ENCODE peak calls at places on chromosomes 3 and 15, in four cellular contexts. C is H1, O is upper lobe of left lung, F is SK-N-SH. Y is an unnamed sample.

GRCh38 chr15:74873756-74874424 is 725 bp upstream of the SCAMP2 start:
- DNase-seq in C (no peak), O (peak; percentile 38), F (peak; percentile 54), Y (no peak)

GRCh38 chr3:57060089-57060829 is at the start of gene SPATA12:
- DNase-seq in C (peak; percentile 67), O (peak; percentile 86), F (peak; percentile 39), Y (no peak)

GRCh38 chr3:39104961-39105686 is 2.3 kb downstream of the GORASP1 start:
- DNase-seq in C (no peak), O (no peak), F (no peak), Y (no peak)

GRCh38 chr15:39156166-39156565 is 424.7 kb upstream of the THBS1 start:
- DNase-seq in C (no peak), O (no peak), F (no peak), Y (no peak)

GRCh38 chr15:26376243-26376642 is 396.6 kb downstream of the GABRB3 start:
- DNase-seq in C (no peak), O (no peak), F (no peak), Y (no peak)

GRCh38 chr15:72801590-72802345 is 18.2 kb upstream of the ADPGK start:
- DNase-seq in C (no peak), O (no peak), F (no peak), Y (no peak)

GRCh38 chr3:110955301-110955880 is 116.2 kb upstream of the NECTIN3 start:
- DNase-seq in C (no peak), O (no peak), F (no peak), Y (no peak)

GRCh38 chr15:91186892-91187644 is 87.0 kb downstream of the SV2B start:
- DNase-seq in C (no peak), O (no peak), F (no peak), Y (no peak)

GRCh38 chr15:82178061-82178460 is 84.5 kb downstream of the EFL1 start:
- DNase-seq in C (no peak), O (no peak), F (no peak), Y (no peak)

GRCh38 chr15:40266828-40267304 is 16.0 kb downstream of the ANKRD63 start:
- DNase-seq in C (no peak), O (peak; percentile 92), F (no peak), Y (no peak)

GRCh38 chr15:68584704-68585573 is 6.1 kb downstream of the CORO2B start:
- DNase-seq in C (no peak), O (no peak), F (no peak), Y (no peak)

GRCh38 chr3:15753056-15753710 is 44.6 kb downstream of the ANKRD28 start:
- DNase-seq in C (no peak), O (no peak), F (no peak), Y (no peak)

GRCh38 chr3:169354774-169355501 is 308.6 kb downstream of the MECOM start:
- DNase-seq in C (no peak), O (no peak), F (peak; percentile 17), Y (no peak)

GRCh38 chr3:138300657-138301056 is 29.0 kb downstream of the NME9 start:
- DNase-seq in C (no peak), O (no peak), F (peak; percentile 13), Y (peak; percentile 60)

GRCh38 chr3:178625053-178625600 is 88.9 kb downstream of the KCNMB2 start:
- DNase-seq in C (no peak), O (no peak), F (no peak), Y (no peak)

GRCh38 chr3:73687081-73688004 is 62.6 kb upstream of the PDZRN3 start:
- DNase-seq in C (no peak), O (no peak), F (peak; percentile 28), Y (no peak)

GRCh38 chr15:32908135-32908801 is 190.5 kb downstream of the GREM1 start:
- DNase-seq in C (no peak), O (no peak), F (no peak), Y (no peak)

GRCh38 chr15:32706704-32707103 is 11.1 kb upstream of the GREM1 start:
- DNase-seq in C (no peak), O (no peak), F (no peak), Y (no peak)

GRCh38 chr15:41690636-41691035 is 30.4 kb downstream of the MGA start:
- DNase-seq in C (no peak), O (peak; percentile 25), F (no peak), Y (no peak)

GRCh38 chr3:112303811-112304325 is 9.9 kb upstream of the SLC9C1 start:
- DNase-seq in C (peak; percentile 51), O (no peak), F (no peak), Y (no peak)

GRCh38 chr3:139318431-139318816 is 25.4 kb upstream of the MRPS22 start:
- DNase-seq in C (no peak), O (no peak), F (peak; percentile 60), Y (no peak)

GRCh38 chr3:185653949-185654757 is 68.1 kb downstream of the SENP2 start:
- DNase-seq in C (no peak), O (no peak), F (no peak), Y (no peak)

GRCh38 chr3:42696356-42697301 is 6.0 kb downstream of the HHATL start:
- DNase-seq in C (peak; percentile 14), O (no peak), F (peak; percentile 9), Y (no peak)

GRCh38 chr3:105598047-105598796 is 231.5 kb downstream of the ALCAM start:
- DNase-seq in C (no peak), O (no peak), F (no peak), Y (no peak)

GRCh38 chr15:26531489-26531888 is 241.4 kb downstream of the GABRB3 start:
- DNase-seq in C (no peak), O (no peak), F (no peak), Y (no peak)

GRCh38 chr3:13309004-13309403 is 111.1 kb downstream of the NUP210 start:
- DNase-seq in C (no peak), O (no peak), F (no peak), Y (no peak)

GRCh38 chr3:185207931-185208746 is 45.7 kb downstream of the EHHADH start:
- DNase-seq in C (no peak), O (no peak), F (no peak), Y (no peak)

GRCh38 chr3:13768453-13768852 is 111.4 kb downstream of the WNT7A start:
- DNase-seq in C (no peak), O (no peak), F (no peak), Y (no peak)

GRCh38 chr3:133506215-133506901 is 67.1 kb upstream of the CDV3 start:
- DNase-seq in C (no peak), O (no peak), F (no peak), Y (peak; percentile 90)

GRCh38 chr3:185270262-185270955 is 16.6 kb upstream of the EHHADH start:
- DNase-seq in C (peak; percentile 55), O (no peak), F (peak; percentile 82), Y (no peak)

GRCh38 chr3:45975696-45976095 is 19.9 kb downstream of the FYCO1 start:
- DNase-seq in C (no peak), O (no peak), F (no peak), Y (no peak)

GRCh38 chr3:124552224-124552623 is 178.0 kb upstream of the UMPS start:
- DNase-seq in C (no peak), O (peak; percentile 46), F (no peak), Y (no peak)

GRCh38 chr3:160400048-160400630 is 689 bp downstream of the SMC4 start:
- DNase-seq in C (no peak), O (peak; percentile 48), F (peak; percentile 45), Y (no peak)

GRCh38 chr3:108420926-108421325 is 89.5 kb downstream of the MYH15 start:
- DNase-seq in C (no peak), O (no peak), F (no peak), Y (no peak)

GRCh38 chr15:97993310-97993738 is 32.8 kb downstream of the ARRDC4 start:
- DNase-seq in C (no peak), O (no peak), F (no peak), Y (no peak)

GRCh38 chr3:15541371-15541770 is 19.9 kb upstream of the COLQ start:
- DNase-seq in C (no peak), O (no peak), F (no peak), Y (no peak)

DNA sequence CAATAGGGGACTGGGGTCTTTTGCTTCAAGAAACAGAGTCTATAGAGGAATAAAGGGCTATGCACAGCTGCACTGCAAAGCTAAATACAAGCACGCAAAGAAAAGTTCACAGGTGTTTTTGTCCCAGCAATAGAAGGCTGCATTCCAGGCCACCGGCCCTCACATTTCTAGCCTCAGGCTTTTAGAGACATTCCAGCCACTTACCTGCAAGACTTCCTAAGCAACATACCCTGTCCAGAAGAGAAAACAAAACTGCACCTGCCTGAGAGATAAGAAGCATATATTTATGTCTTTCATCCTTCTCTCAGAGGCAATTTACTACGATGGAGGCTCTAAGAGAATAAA is 220.5 kb downstream of the OPA1 start:
- DNase-seq in C (no peak), O (no peak), F (no peak), Y (no peak)
- H3K27ac ChIP-seq in C (peak overlapping the region; percentile 79), O (no peak overlapping the region), F (no peak overlapping the region), Y (no peak overlapping the region)

DNA sequence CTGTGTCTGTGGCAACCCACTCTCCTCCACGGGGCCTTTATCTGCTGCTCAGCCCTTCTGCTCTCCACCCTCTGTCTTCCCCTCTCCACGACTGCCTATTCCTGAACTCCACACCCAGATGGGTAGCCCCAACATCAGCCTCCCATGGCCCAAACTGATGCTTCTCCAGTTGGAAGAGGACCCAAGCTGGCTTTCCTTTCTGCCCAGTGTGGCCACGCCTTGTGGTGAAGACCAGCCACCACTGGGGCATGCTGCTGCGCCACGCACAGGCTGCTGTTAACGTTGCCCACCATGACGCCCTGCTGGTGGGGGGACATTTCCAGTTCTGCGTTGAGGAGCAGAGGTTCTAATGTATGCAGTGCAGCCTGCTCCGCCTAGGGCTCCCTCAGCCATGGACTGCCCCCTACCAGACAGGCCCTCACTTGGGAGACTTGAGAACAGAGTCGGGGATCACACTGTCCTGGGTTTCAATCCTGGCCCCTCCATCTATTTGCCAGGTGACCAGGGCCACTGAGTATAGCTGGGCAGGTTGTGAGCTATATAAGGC is 26.9 kb downstream of the CFAP100 start:
- DNase-seq in C (peak; percentile 42), O (no peak), F (peak; percentile 30), Y (no peak)
- TF ChIP-seq EP300 in C (no peak), O (no peak), F (no peak), Y (no peak)

GRCh38 chr3:194104041-194104751 is 31.8 kb upstream of the HES1 start:
- DNase-seq in C (no peak), O (no peak), F (peak; percentile 90), Y (no peak)

GRCh38 chr3:194100856-194101390 is 35.0 kb upstream of the HES1 start:
- DNase-seq in C (no peak), O (no peak), F (no peak), Y (no peak)

GRCh38 chr3:194101592-194102432 is 34.1 kb upstream of the HES1 start:
- DNase-seq in C (no peak), O (no peak), F (no peak), Y (no peak)

GRCh38 chr3:194103475-194103874 is 32.5 kb upstream of the HES1 start:
- DNase-seq in C (no peak), O (no peak), F (no peak), Y (no peak)

GRCh38 chr3:194102436-194102835 is 33.5 kb upstream of the HES1 start:
- DNase-seq in C (no peak), O (no peak), F (no peak), Y (no peak)
- TF ChIP-seq POLR2AphosphoS5 in C (no peak), O (no peak), F (no peak), Y (no peak)

GRCh38 chr3:129104051-129104450 is 17.6 kb downstream of the RAB43 start:
- DNase-seq in C (no peak), O (no peak), F (no peak), Y (no peak)

GRCh38 chr3:129101370-129102138 is 20.1 kb downstream of the RAB43 start:
- DNase-seq in C (no peak), O (no peak), F (no peak), Y (no peak)

GRCh38 chr3:129103296-129103695 is 18.3 kb downstream of the RAB43 start:
- DNase-seq in C (no peak), O (no peak), F (no peak), Y (no peak)

GRCh38 chr3:129104498-129105079 is 17.0 kb downstream of the RAB43 start:
- DNase-seq in C (no peak), O (no peak), F (peak; percentile 3), Y (no peak)

GRCh38 chr3:129100274-129100673 is 21.3 kb downstream of the RAB43 start:
- DNase-seq in C (no peak), O (no peak), F (no peak), Y (no peak)
- H3K27ac ChIP-seq in C (no peak overlapping the region), O (no peak overlapping the region), F (no peak overlapping the region), Y (no peak overlapping the region)